ENCODE peak calls at places on chromosome 18, in seven cellular contexts. S is Panc1; U is A673; X is heart right ventricle; N is sigmoid colon; W is CD4-positive, alpha-beta T cell; F is GM13977. J is an unnamed sample.

GRCh38 chr18:47215554-47216138 is 35.8 kb downstream of the SKOR2 start:
- DNase-seq in S (no peak), U (peak), X (no peak), N (no peak), W (no peak), F (peak), J (peak)

GRCh38 chr18:45670281-45670962 is 53.6 kb upstream of the SLC14A1 start:
- DNase-seq in S (no peak), U (no peak), X (no peak), N (no peak), W (no peak), F (no peak), J (no peak)

GRCh38 chr18:48940854-48941531 is 9.8 kb downstream of the SMAD7 start:
- DNase-seq in S (no peak), U (peak), X (no peak), N (no peak), W (peak), F (peak), J (no peak)

GRCh38 chr18:13436596-13436995 is 218.0 kb downstream of the LDLRAD4 start:
- DNase-seq in S (no peak), U (no peak), X (no peak), N (peak), W (peak), F (no peak), J (no peak)

GRCh38 chr18:58403799-58404455 is 225.0 kb downstream of the ALPK2 start:
- DNase-seq in S (no peak), U (no peak), X (no peak), N (no peak), W (no peak), F (no peak), J (no peak)

GRCh38 chr18:41501848-41502247 is 453.2 kb upstream of the PIK3C3 start:
- DNase-seq in S (no peak), U (no peak), X (no peak), N (no peak), W (no peak), F (no peak), J (no peak)

GRCh38 chr18:8153887-8154583 is 455.2 kb upstream of the RAB12 start:
- DNase-seq in S (no peak), U (no peak), X (no peak), N (no peak), W (no peak), F (no peak), J (no peak)

GRCh38 chr18:65221736-65222135 is 529.1 kb upstream of the CDH7 start:
- DNase-seq in S (no peak), U (no peak), X (no peak), N (no peak), W (no peak), F (no peak), J (no peak)

GRCh38 chr18:22822024-22822423 is 111.1 kb upstream of the RBBP8 start:
- DNase-seq in S (no peak), U (peak), X (no peak), N (no peak), W (no peak), F (no peak), J (no peak)

GRCh38 chr18:43622024-43622423 is 344.7 kb upstream of the SYT4 start:
- DNase-seq in S (no peak), U (peak), X (no peak), N (no peak), W (no peak), F (no peak), J (no peak)

GRCh38 chr18:43625582-43625981 is 348.3 kb upstream of the SYT4 start:
- DNase-seq in S (no peak), U (no peak), X (no peak), N (no peak), W (no peak), F (no peak), J (no peak)

GRCh38 chr18:43620936-43621335 is 343.6 kb upstream of the SYT4 start:
- DNase-seq in S (no peak), U (peak), X (no peak), N (no peak), W (no peak), F (peak), J (no peak)
- TF ChIP-seq CTCF in S (peak), U (peak), X (peak), N (peak), W (no peak), F (peak), J (peak)

DNA sequence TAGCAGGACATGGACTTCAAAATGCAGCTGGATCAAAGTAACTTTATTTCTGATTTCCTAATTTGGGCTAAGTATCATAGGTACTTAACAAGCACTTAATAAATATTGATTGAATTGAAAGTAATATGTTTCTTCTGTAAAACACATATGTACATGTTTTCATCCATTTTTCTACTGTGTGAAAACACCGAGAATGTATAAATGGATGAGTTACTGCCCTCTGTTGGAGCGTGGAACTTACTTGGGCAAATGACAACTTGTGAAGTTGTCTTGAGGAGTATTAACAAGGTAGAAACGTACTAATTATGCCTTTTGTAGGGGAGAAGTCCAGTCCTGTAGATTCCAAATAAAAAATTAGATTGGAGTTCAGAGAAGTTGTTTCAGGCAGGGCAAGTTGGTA is 87.2 kb downstream of the PHLPP1 start:
- DNase-seq in S (no peak), U (peak), X (no peak), N (no peak), W (no peak), F (no peak), J (no peak)
- TF ChIP-seq CTCF in S (peak), U (peak), X (peak), N (no peak), W (no peak), F (no peak), J (no peak)

GRCh38 chr18:12328179-12328823 is 20.3 kb downstream of the TUBB6 start:
- DNase-seq in S (no peak), U (no peak), X (no peak), N (peak), W (no peak), F (no peak), J (no peak)
- TF ChIP-seq CTCF in S (peak), U (peak), X (no peak), N (no peak), W (peak), F (no peak), J (no peak)

DNA sequence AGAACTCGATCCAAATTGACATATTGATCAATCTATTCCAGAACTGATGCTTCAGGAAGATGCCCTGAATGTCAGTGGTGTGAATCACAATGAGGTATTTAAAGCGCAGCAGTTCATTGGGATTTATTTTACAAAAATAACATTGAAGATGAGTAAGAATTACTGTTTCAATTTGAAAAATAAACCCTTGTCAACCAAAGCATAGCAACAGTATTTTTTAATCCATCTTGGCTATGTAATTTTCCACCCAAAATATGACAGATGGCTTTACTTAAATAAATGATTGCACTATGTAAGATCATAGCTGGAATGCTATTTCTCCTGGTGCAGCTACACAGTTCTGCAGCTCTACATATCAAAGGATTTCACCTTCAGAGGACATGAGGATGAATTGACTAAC is 398.2 kb upstream of the CDH20 start:
- DNase-seq in S (no peak), U (no peak), X (no peak), N (no peak), W (no peak), F (no peak), J (no peak)
- TF ChIP-seq CTCF in S (no peak), U (no peak), X (no peak), N (no peak), W (no peak), F (no peak), J (no peak)

GRCh38 chr18:31244737-31245432 is 73.1 kb upstream of the DSG1 start:
- DNase-seq in S (no peak), U (no peak), X (no peak), N (no peak), W (no peak), F (no peak), J (no peak)

GRCh38 chr18:31245820-31246219 is 72.1 kb upstream of the DSG1 start:
- DNase-seq in S (no peak), U (no peak), X (no peak), N (no peak), W (no peak), F (no peak), J (no peak)

GRCh38 chr18:31248783-31249521 is 69.0 kb upstream of the DSG1 start:
- DNase-seq in S (no peak), U (no peak), X (no peak), N (no peak), W (no peak), F (no peak), J (no peak)

GRCh38 chr18:31246460-31246859 is 71.5 kb upstream of the DSG1 start:
- DNase-seq in S (no peak), U (no peak), X (no peak), N (no peak), W (no peak), F (no peak), J (no peak)

GRCh38 chr18:31247574-31248199 is 70.3 kb upstream of the DSG1 start:
- DNase-seq in S (no peak), U (no peak), X (no peak), N (no peak), W (no peak), F (no peak), J (no peak)
- TF ChIP-seq CTCF in S (no peak), U (no peak), X (no peak), N (no peak), W (no peak), F (no peak), J (no peak)

DNA sequence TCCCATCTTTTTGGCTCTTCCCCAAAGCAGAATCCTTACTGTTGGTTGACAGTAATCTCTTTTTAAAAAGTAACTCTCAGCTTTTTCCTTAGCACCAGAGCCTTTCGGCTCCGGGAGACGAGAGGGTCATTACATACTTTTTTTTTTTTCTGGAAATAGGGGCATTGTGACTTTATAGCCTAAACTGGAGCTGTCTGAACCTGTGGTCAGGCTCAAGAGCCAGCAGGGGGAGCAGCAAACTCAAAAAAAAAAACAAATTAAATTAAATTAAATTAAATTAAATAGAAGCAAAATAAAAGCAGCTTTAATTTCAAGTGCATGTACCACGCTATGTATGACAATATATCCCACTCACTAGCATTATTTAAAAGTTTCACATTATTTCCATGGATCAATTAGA is 156.6 kb downstream of the DTNA start:
- DNase-seq in S (no peak), U (peak), X (no peak), N (no peak), W (no peak), F (no peak), J (no peak)
- TF ChIP-seq CTCF in S (peak), U (peak), X (peak), N (peak), W (peak), F (peak), J (peak)

J was measured in progenitor cell of endocrine pancreas.